ENCODE peak calls at places on chromosome 7, in five cellular contexts. L is HCT116, W is prostate gland, T is upper lobe of left lung, S is SK-N-SH. C is an unnamed sample. For H3K4me1, the result is how much of the 10 kb centered on the place peaks cover.

GRCh38 chr7:138848056-138848975 is 50.3 kb upstream of the ATP6V0A4 start:
- DNase-seq in L (no peak), W (no peak), T (no peak), S (no peak), C (no peak)

GRCh38 chr7:85186083-85186520 is 754 bp downstream of the SEMA3D start:
- DNase-seq in L (no peak), W (peak), T (peak), S (peak), C (no peak)

GRCh38 chr7:45125193-45125904 is 13.9 kb upstream of the TBRG4 start:
- DNase-seq in L (no peak), W (no peak), T (no peak), S (no peak), C (no peak)

GRCh38 chr7:27156508-27156898 is at the start of gene HOXA7:
- DNase-seq in L (no peak), W (no peak), T (peak), S (peak), C (no peak)

GRCh38 chr7:28698744-28699291 is 259.3 kb downstream of the TRIL start:
- DNase-seq in L (no peak), W (no peak), T (no peak), S (no peak), C (no peak)

GRCh38 chr7:29285451-29285807 is 90.9 kb downstream of the CHN2 start:
- DNase-seq in L (peak), W (no peak), T (no peak), S (no peak), C (no peak)

GRCh38 chr7:108132551-108133265 is 2.5 kb upstream of the LAMB4 start:
- DNase-seq in L (no peak), W (no peak), T (peak), S (no peak), C (peak)

GRCh38 chr7:50953820-50954219 is 171.1 kb upstream of the GRB10 start:
- DNase-seq in L (no peak), W (no peak), T (no peak), S (no peak), C (peak)

GRCh38 chr7:12389089-12389700 is 14.5 kb downstream of the VWDE start:
- DNase-seq in L (peak), W (peak), T (no peak), S (peak), C (no peak)

GRCh38 chr7:25750738-25751529 is 401.1 kb upstream of the NFE2L3 start:
- DNase-seq in L (no peak), W (peak), T (no peak), S (no peak), C (no peak)

GRCh38 chr7:157410831-157411556 is 74.2 kb downstream of the DNAJB6 start:
- DNase-seq in L (no peak), W (no peak), T (no peak), S (no peak), C (no peak)

GRCh38 chr7:5426226-5426475 is 2.5 kb upstream of the TNRC18 start:
- DNase-seq in L (no peak), W (peak), T (no peak), S (no peak), C (no peak)

GRCh38 chr7:158420591-158421340 is 166.9 kb downstream of the PTPRN2 start:
- DNase-seq in L (no peak), W (no peak), T (no peak), S (no peak), C (no peak)

GRCh38 chr7:29977926-29978652 is 11.5 kb downstream of the SCRN1 start:
- DNase-seq in L (peak), W (no peak), T (no peak), S (no peak), C (no peak)

GRCh38 chr7:145490356-145490755 is 626.2 kb upstream of the CNTNAP2 start:
- DNase-seq in L (no peak), W (no peak), T (no peak), S (no peak), C (no peak)

GRCh38 chr7:143389316-143390097 is 8.4 kb downstream of the ZYX start:
- DNase-seq in L (no peak), W (no peak), T (no peak), S (no peak), C (no peak)

GRCh38 chr7:79453558-79454324 is at the start of gene MAGI2:
- DNase-seq in L (no peak), W (peak), T (peak), S (peak), C (peak)

GRCh38 chr7:1979591-1980560 is 252.9 kb downstream of the MAD1L1 start:
- DNase-seq in L (no peak), W (peak), T (peak), S (no peak), C (no peak)

GRCh38 chr7:35694161-35694783 is 663 bp downstream of the HERPUD2 start:
- DNase-seq in L (no peak), W (peak), T (no peak), S (peak), C (no peak)

GRCh38 chr7:117278040-117278439 is 44.8 kb downstream of the WNT2 start:
- DNase-seq in L (no peak), W (no peak), T (peak), S (no peak), C (no peak)

GRCh38 chr7:92075455-92076158 is 58.7 kb downstream of the CYP51A1 start:
- DNase-seq in L (no peak), W (no peak), T (no peak), S (no peak), C (no peak)

GRCh38 chr7:43484678-43485355 is 98.1 kb upstream of the STK17A start:
- DNase-seq in L (no peak), W (no peak), T (no peak), S (no peak), C (no peak)

GRCh38 chr7:106865130-106866115 is at the start of gene PIK3CG:
- DNase-seq in L (no peak), W (no peak), T (no peak), S (no peak), C (no peak)

GRCh38 chr7:106866298-106867281 is 1.5 kb downstream of the PIK3CG start:
- DNase-seq in L (no peak), W (no peak), T (no peak), S (no peak), C (no peak)

GRCh38 chr7:106862317-106863183 is 2.5 kb upstream of the PIK3CG start:
- DNase-seq in L (no peak), W (no peak), T (no peak), S (no peak), C (no peak)

GRCh38 chr7:106864298-106865081 is 592 bp upstream of the PIK3CG start:
- DNase-seq in L (no peak), W (no peak), T (no peak), S (no peak), C (no peak)

GRCh38 chr7:106863216-106863997 is 1.7 kb upstream of the PIK3CG start:
- DNase-seq in L (no peak), W (no peak), T (no peak), S (no peak), C (no peak)
- TF ChIP-seq POLR2AphosphoS5 in L (no peak), W (no peak), T (no peak), S (no peak), C (no peak)

DNA sequence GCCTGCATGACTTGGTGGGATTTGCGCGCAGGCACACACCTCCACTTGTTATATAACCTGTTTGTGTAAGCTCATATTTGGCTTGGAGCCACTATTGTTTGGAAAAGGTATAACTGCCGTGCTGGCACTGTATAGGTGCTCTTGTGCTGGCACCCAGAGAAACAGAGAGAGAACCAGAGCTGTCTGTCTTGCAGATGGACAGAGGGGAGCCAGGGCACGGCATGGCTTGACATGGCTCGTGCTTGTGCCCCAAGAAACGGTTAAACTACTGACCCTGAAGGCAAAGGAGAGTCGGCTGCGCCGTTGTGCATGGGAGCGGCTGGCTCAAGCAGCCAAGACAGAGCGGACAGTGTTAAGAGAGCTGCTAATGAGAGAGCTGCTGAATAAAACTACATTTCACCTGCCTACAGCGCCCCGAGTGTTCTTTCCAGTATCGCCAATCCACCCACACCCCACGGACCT is 23.2 kb downstream of the RAPGEF5 start:
- DNase-seq in L (no peak), W (no peak), T (peak), S (no peak), C (peak)
- H3K4me1 ChIP-seq in L (under half), W (under half), T (under half), S (under half), C (under half)

DNA sequence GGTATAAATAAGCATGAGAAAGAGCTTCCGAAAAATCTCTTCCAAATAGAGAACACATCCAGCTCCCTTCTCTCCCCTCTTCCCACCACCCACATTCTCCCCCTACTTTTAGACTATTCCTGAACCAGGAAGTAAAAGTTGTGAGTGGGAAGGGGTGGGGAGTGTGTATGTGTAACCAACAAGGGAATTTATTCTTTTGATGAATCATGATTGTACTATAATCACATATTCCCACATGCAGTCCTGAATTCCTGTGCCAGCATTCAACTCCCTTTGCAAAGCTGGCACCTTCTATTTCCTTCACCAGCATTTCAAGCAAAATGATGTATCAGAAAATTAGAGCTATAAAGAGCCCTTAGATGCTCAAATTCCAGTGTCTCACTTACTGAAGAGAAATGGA is 230.6 kb upstream of the CHRM2 start:
- DNase-seq in L (no peak), W (no peak), T (no peak), S (no peak), C (no peak)
- TF ChIP-seq POLR2AphosphoS5 in L (no peak), W (no peak), T (no peak), S (no peak), C (no peak)

DNA sequence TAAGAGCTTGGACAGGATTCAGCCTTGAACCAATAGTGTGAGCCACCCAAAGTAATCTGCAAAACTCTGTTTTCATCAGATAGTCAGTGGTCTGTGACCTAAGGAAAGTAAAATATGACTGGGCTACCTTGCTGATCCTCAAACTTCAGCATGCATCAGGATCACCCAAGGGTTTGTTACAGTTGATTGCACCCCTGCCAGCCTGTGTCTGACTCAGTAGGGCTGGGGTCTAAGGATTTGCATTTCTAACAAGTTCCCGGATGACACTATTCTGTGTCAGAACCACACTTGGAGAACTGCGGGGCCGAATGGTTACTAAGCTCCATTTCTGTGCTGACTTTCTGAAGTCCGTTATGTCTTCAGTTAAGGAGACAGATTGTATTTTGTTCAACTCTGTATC is 40.6 kb upstream of the TSPAN13 start:
- DNase-seq in L (no peak), W (no peak), T (no peak), S (no peak), C (no peak)
- H3K4me1 ChIP-seq in L (under half), W (under half), T (under half), S (under half), C (under half)

GRCh38 chr7:130314305-130314704 is 21.3 kb downstream of the CPA4 start:
- DNase-seq in L (no peak), W (no peak), T (no peak), S (no peak), C (no peak)
- TF ChIP-seq POLR2AphosphoS5 in L (no peak), W (no peak), T (no peak), S (no peak), C (no peak)